ENCODE peak calls at places on chromosomes 6 and 20, in four cellular contexts. M, B, S and R are unnamed samples.
A peak's percentile ranks its signal among the peaks of the same experiment; 100 is the strongest.

GRCh38 chr20:1894951-1895673 is at the start of gene SIRPA:
- DNase-seq in M (peak; percentile 64), B (peak; percentile 66), S (peak; percentile 55), R (no peak)

GRCh38 chr6:108002365-108003221 is 44.6 kb upstream of the SEC63 start:
- DNase-seq in M (peak; percentile 6), B (peak; percentile 78), S (peak; percentile 31), R (no peak)

GRCh38 chr6:55957961-55958422 is 82.6 kb upstream of the BMP5 start:
- DNase-seq in M (peak; percentile 33), B (no peak), S (no peak), R (no peak)

GRCh38 chr20:49413677-49414076 is 68.8 kb downstream of the KCNB1 start:
- DNase-seq in M (no peak), B (no peak), S (no peak), R (no peak)

GRCh38 chr6:85506441-85507093 is 56.7 kb downstream of the NT5E start:
- DNase-seq in M (no peak), B (no peak), S (no peak), R (no peak)

GRCh38 chr20:36924167-36925045 is 27.1 kb downstream of the SAMHD1 start:
- DNase-seq in M (no peak), B (peak; percentile 14), S (no peak), R (no peak)

GRCh38 chr20:33933469-33933909 is 60.2 kb upstream of the RALY start:
- DNase-seq in M (peak; percentile 55), B (peak; percentile 74), S (peak; percentile 67), R (no peak)

GRCh38 chr6:102717737-102718427 is 1324.4 kb downstream of the GRIK2 start:
- DNase-seq in M (no peak), B (no peak), S (no peak), R (no peak)

GRCh38 chr20:61056627-61057312 is 195.3 kb upstream of the CDH4 start:
- DNase-seq in M (no peak), B (no peak), S (peak; percentile 11), R (no peak)

GRCh38 chr6:16809753-16810358 is 48.6 kb upstream of the ATXN1 start:
- DNase-seq in M (no peak), B (no peak), S (no peak), R (no peak)

GRCh38 chr6:141685416-141685815 is 447.3 kb upstream of the GJE1 start:
- DNase-seq in M (peak; percentile 25), B (no peak), S (no peak), R (no peak)

GRCh38 chr6:168035661-168036616 is 38.5 kb downstream of the KIF25 start:
- DNase-seq in M (peak; percentile 85), B (peak; percentile 49), S (no peak), R (no peak)

GRCh38 chr20:63628246-63628975 is 1.5 kb upstream of the GMEB2 start:
- DNase-seq in M (peak; percentile 62), B (peak; percentile 81), S (peak; percentile 64), R (no peak)

GRCh38 chr6:158708239-158708638 is 58.4 kb downstream of the SYTL3 start:
- DNase-seq in M (peak; percentile 60), B (peak; percentile 46), S (peak; percentile 33), R (no peak)

GRCh38 chr20:62702886-62703852 is 5.5 kb upstream of the NTSR1 start:
- DNase-seq in M (peak; percentile 94), B (no peak), S (peak; percentile 33), R (no peak)

GRCh38 chr20:61759286-61760065 is 306.2 kb downstream of the TAF4 start:
- DNase-seq in M (no peak), B (no peak), S (no peak), R (no peak)

GRCh38 chr6:37696841-37697735 is 595 bp downstream of the MDGA1 start:
- DNase-seq in M (no peak), B (peak; percentile 59), S (peak; percentile 30), R (no peak)

GRCh38 chr20:63641146-63641791 is 12.0 kb downstream of the STMN3 start:
- DNase-seq in M (no peak), B (peak; percentile 78), S (no peak), R (no peak)

GRCh38 chr6:94074764-94075163 is 655.4 kb upstream of the EPHA7 start:
- DNase-seq in M (no peak), B (no peak), S (no peak), R (no peak)

GRCh38 chr6:94071835-94072234 is 652.5 kb upstream of the EPHA7 start:
- DNase-seq in M (no peak), B (no peak), S (no peak), R (no peak)
- TF ChIP-seq CTCF in M (no peak), B (no peak), S (no peak), R (peak; percentile 72)

GRCh38 chr6:39362487-39362865 is 40.0 kb upstream of the KCNK16 start:
- DNase-seq in M (no peak), B (no peak), S (no peak), R (no peak)
- TF ChIP-seq CTCF in M (no peak), B (no peak), S (no peak), R (no peak)

DNA sequence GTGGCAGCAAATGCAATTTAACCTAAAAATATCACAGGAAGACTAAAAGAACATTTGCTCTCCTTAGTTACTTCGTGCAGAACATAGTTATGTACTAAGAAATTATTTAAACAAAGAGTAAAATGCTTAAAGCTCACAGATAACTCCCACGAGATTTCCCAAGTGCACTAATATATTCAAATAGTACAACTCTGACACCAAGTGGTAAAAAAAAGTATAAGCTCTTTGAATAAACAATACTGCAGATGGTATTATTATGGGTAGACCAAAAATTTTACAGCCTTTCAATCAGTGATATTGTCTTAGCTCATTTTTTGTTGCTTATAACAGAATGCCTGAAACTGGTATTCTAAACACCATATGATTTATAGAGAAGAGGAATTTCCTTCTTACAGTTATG is 52.8 kb upstream of the FILIP1 start:
- DNase-seq in M (peak; percentile 35), B (no peak), S (no peak), R (no peak)
- TF ChIP-seq CTCF in M (peak; percentile 43), B (peak; percentile 32), S (no peak), R (peak; percentile 50)

GRCh38 chr6:46626228-46626909 is 26.2 kb downstream of the CYP39A1 start:
- DNase-seq in M (peak; percentile 21), B (no peak), S (no peak), R (no peak)
- TF ChIP-seq CTCF in M (peak; percentile 57), B (peak; percentile 64), S (no peak), R (peak; percentile 78)

GRCh38 chr6:76839505-76839904 is 623.8 kb downstream of the HTR1B start:
- DNase-seq in M (no peak), B (no peak), S (no peak), R (no peak)
- TF ChIP-seq CTCF in M (no peak), B (no peak), S (no peak), R (no peak)